ENCODE peak calls at places on chromosomes 3 and 15, in four cellular contexts. One of them, this sample, is unnamed. For H3K27me3, the result is how much of the 10 kb centered on the place peaks cover.

GRCh38 chr3:160588023-160588422 is 22.7 kb upstream of the KPNA4 start:
- DNase-seq in CD8-positive, alpha-beta T cell: no peak
- DNase-seq in upper lobe of right lung: no peak
- DNase-seq in mammary epithelial cell: no peak
- DNase-seq in this sample: no peak

GRCh38 chr3:127770671-127771370 is 51.5 kb downstream of the MGLL start:
- DNase-seq in upper lobe of right lung: peak
- DNase-seq in mammary epithelial cell: no peak
- DNase-seq in CD8-positive, alpha-beta T cell: no peak
- DNase-seq in this sample: no peak

GRCh38 chr3:43855674-43856299 is 165.0 kb downstream of the ABHD5 start:
- DNase-seq in upper lobe of right lung: peak
- DNase-seq in CD8-positive, alpha-beta T cell: peak
- DNase-seq in mammary epithelial cell: peak
- DNase-seq in this sample: peak

GRCh38 chr3:152155654-152156053 is 113.1 kb upstream of the MBNL1 start:
- DNase-seq in mammary epithelial cell: no peak
- DNase-seq in upper lobe of right lung: no peak
- DNase-seq in CD8-positive, alpha-beta T cell: no peak
- DNase-seq in this sample: no peak

GRCh38 chr3:44962606-44963393 is 13.2 kb downstream of the ZDHHC3 start:
- DNase-seq in upper lobe of right lung: no peak
- DNase-seq in mammary epithelial cell: peak
- DNase-seq in CD8-positive, alpha-beta T cell: no peak
- DNase-seq in this sample: no peak

GRCh38 chr3:44991326-44991725 is 15.3 kb downstream of the EXOSC7 start:
- DNase-seq in CD8-positive, alpha-beta T cell: no peak
- DNase-seq in mammary epithelial cell: no peak
- DNase-seq in upper lobe of right lung: no peak
- DNase-seq in this sample: no peak

GRCh38 chr3:177832862-177833261 is 635.6 kb upstream of the TBL1XR1 start:
- DNase-seq in mammary epithelial cell: no peak
- DNase-seq in upper lobe of right lung: no peak
- DNase-seq in CD8-positive, alpha-beta T cell: no peak
- DNase-seq in this sample: no peak

GRCh38 chr3:48963591-48963990 is 26.4 kb upstream of the P4HTM start:
- DNase-seq in CD8-positive, alpha-beta T cell: no peak
- DNase-seq in upper lobe of right lung: no peak
- DNase-seq in mammary epithelial cell: no peak
- DNase-seq in this sample: no peak

GRCh38 chr3:175212896-175213295 is 353.8 kb downstream of the NAALADL2 start:
- DNase-seq in CD8-positive, alpha-beta T cell: no peak
- DNase-seq in upper lobe of right lung: no peak
- DNase-seq in mammary epithelial cell: peak
- DNase-seq in this sample: no peak

GRCh38 chr15:78101423-78102105 is 9.2 kb downstream of the SH2D7 start:
- DNase-seq in CD8-positive, alpha-beta T cell: no peak
- DNase-seq in mammary epithelial cell: no peak
- DNase-seq in upper lobe of right lung: peak
- DNase-seq in this sample: no peak

GRCh38 chr3:150183619-150184425 is 213.1 kb upstream of the PFN2 start:
- DNase-seq in CD8-positive, alpha-beta T cell: peak
- DNase-seq in upper lobe of right lung: peak
- DNase-seq in mammary epithelial cell: peak
- DNase-seq in this sample: peak

GRCh38 chr3:186700267-186700666 is 16.9 kb upstream of the KNG1 start:
- DNase-seq in mammary epithelial cell: no peak
- DNase-seq in upper lobe of right lung: no peak
- DNase-seq in CD8-positive, alpha-beta T cell: no peak
- DNase-seq in this sample: no peak

GRCh38 chr3:185715091-185715490 is 109.8 kb downstream of the IGF2BP2 start:
- DNase-seq in CD8-positive, alpha-beta T cell: no peak
- DNase-seq in mammary epithelial cell: peak
- DNase-seq in upper lobe of right lung: no peak
- DNase-seq in this sample: no peak

GRCh38 chr3:24365168-24365567 is 129.5 kb downstream of the THRB start:
- DNase-seq in CD8-positive, alpha-beta T cell: no peak
- DNase-seq in mammary epithelial cell: peak
- DNase-seq in upper lobe of right lung: no peak
- DNase-seq in this sample: no peak

GRCh38 chr3:186182850-186183249 is 74.0 kb upstream of the ETV5 start:
- DNase-seq in CD8-positive, alpha-beta T cell: no peak
- DNase-seq in upper lobe of right lung: no peak
- DNase-seq in mammary epithelial cell: no peak
- DNase-seq in this sample: peak

GRCh38 chr3:71581451-71581980 is 2.0 kb downstream of the FOXP1 start:
- DNase-seq in mammary epithelial cell: peak
- DNase-seq in CD8-positive, alpha-beta T cell: peak
- DNase-seq in upper lobe of right lung: peak
- DNase-seq in this sample: peak

GRCh38 chr3:186380622-186381380 is 18.8 kb upstream of the DGKG start:
- DNase-seq in upper lobe of right lung: no peak
- DNase-seq in CD8-positive, alpha-beta T cell: no peak
- DNase-seq in mammary epithelial cell: peak
- DNase-seq in this sample: no peak

GRCh38 chr3:20280257-20280656 is 94.3 kb upstream of the SGO1 start:
- DNase-seq in mammary epithelial cell: no peak
- DNase-seq in CD8-positive, alpha-beta T cell: no peak
- DNase-seq in upper lobe of right lung: no peak
- DNase-seq in this sample: no peak

GRCh38 chr3:6994081-6994668 is 133.3 kb downstream of the GRM7 start:
- DNase-seq in CD8-positive, alpha-beta T cell: no peak
- DNase-seq in mammary epithelial cell: no peak
- DNase-seq in upper lobe of right lung: no peak
- DNase-seq in this sample: no peak

GRCh38 chr15:36798789-36799188 is 219.4 kb downstream of the CDIN1 start:
- DNase-seq in mammary epithelial cell: no peak
- DNase-seq in CD8-positive, alpha-beta T cell: no peak
- DNase-seq in upper lobe of right lung: no peak
- DNase-seq in this sample: no peak

GRCh38 chr3:188624828-188625227 is 470.9 kb downstream of the LPP start:
- DNase-seq in upper lobe of right lung: no peak
- DNase-seq in mammary epithelial cell: no peak
- DNase-seq in CD8-positive, alpha-beta T cell: no peak
- DNase-seq in this sample: no peak

GRCh38 chr15:47711654-47712053 is 5.7 kb upstream of the SEMA6D start:
- DNase-seq in mammary epithelial cell: peak
- DNase-seq in CD8-positive, alpha-beta T cell: no peak
- DNase-seq in upper lobe of right lung: no peak
- DNase-seq in this sample: peak

GRCh38 chr3:50609743-50610085 is 1.9 kb downstream of the CISH start:
- DNase-seq in mammary epithelial cell: no peak
- DNase-seq in CD8-positive, alpha-beta T cell: no peak
- DNase-seq in upper lobe of right lung: no peak
- DNase-seq in this sample: no peak

GRCh38 chr3:100615684-100616083 is 6.3 kb downstream of the ADGRG7 start:
- DNase-seq in upper lobe of right lung: no peak
- DNase-seq in mammary epithelial cell: no peak
- DNase-seq in CD8-positive, alpha-beta T cell: no peak
- DNase-seq in this sample: no peak

GRCh38 chr15:67066041-67067021 is 929 bp downstream of the SMAD3 start:
- DNase-seq in mammary epithelial cell: peak
- DNase-seq in CD8-positive, alpha-beta T cell: peak
- DNase-seq in upper lobe of right lung: no peak
- DNase-seq in this sample: peak

GRCh38 chr3:52742418-52743041 is 28.2 kb downstream of the NEK4 start:
- DNase-seq in mammary epithelial cell: peak
- DNase-seq in CD8-positive, alpha-beta T cell: no peak
- DNase-seq in upper lobe of right lung: no peak
- DNase-seq in this sample: no peak

GRCh38 chr15:36826948-36827347 is 247.5 kb downstream of the CDIN1 start:
- DNase-seq in CD8-positive, alpha-beta T cell: no peak
- DNase-seq in upper lobe of right lung: no peak
- DNase-seq in mammary epithelial cell: no peak
- DNase-seq in this sample: no peak

GRCh38 chr3:58938057-58938456 is 111.8 kb downstream of the CFAP20DC start:
- DNase-seq in mammary epithelial cell: no peak
- DNase-seq in upper lobe of right lung: no peak
- DNase-seq in CD8-positive, alpha-beta T cell: no peak
- DNase-seq in this sample: no peak

GRCh38 chr15:61099030-61099800 is 129.9 kb downstream of the RORA start:
- DNase-seq in upper lobe of right lung: no peak
- DNase-seq in mammary epithelial cell: no peak
- DNase-seq in CD8-positive, alpha-beta T cell: no peak
- DNase-seq in this sample: no peak

GRCh38 chr3:113698891-113699465 is 2.5 kb upstream of the USF3 start:
- DNase-seq in CD8-positive, alpha-beta T cell: peak
- DNase-seq in upper lobe of right lung: no peak
- DNase-seq in mammary epithelial cell: peak
- DNase-seq in this sample: no peak

GRCh38 chr15:38536201-38536676 is 28.4 kb downstream of the RASGRP1 start:
- DNase-seq in mammary epithelial cell: no peak
- DNase-seq in CD8-positive, alpha-beta T cell: no peak
- DNase-seq in upper lobe of right lung: no peak
- DNase-seq in this sample: no peak

GRCh38 chr3:58497074-58497473 is 5.2 kb downstream of the KCTD6 start:
- DNase-seq in mammary epithelial cell: peak
- DNase-seq in upper lobe of right lung: no peak
- DNase-seq in CD8-positive, alpha-beta T cell: no peak
- DNase-seq in this sample: no peak

GRCh38 chr15:22871481-22872076 is 33.1 kb downstream of the NIPA2 start:
- DNase-seq in CD8-positive, alpha-beta T cell: no peak
- DNase-seq in mammary epithelial cell: peak
- DNase-seq in upper lobe of right lung: no peak
- DNase-seq in this sample: no peak

GRCh38 chr3:166955549-166955948 is 424.5 kb downstream of the ZBBX start:
- DNase-seq in upper lobe of right lung: no peak
- DNase-seq in mammary epithelial cell: no peak
- DNase-seq in CD8-positive, alpha-beta T cell: no peak
- DNase-seq in this sample: no peak

GRCh38 chr15:69939513-69940440 is 157.9 kb downstream of the TLE3 start:
- DNase-seq in mammary epithelial cell: peak
- DNase-seq in upper lobe of right lung: no peak
- DNase-seq in CD8-positive, alpha-beta T cell: no peak
- DNase-seq in this sample: no peak

GRCh38 chr3:63857311-63857710 is 6.3 kb downstream of the THOC7 start:
- DNase-seq in upper lobe of right lung: no peak
- DNase-seq in CD8-positive, alpha-beta T cell: no peak
- DNase-seq in mammary epithelial cell: peak
- DNase-seq in this sample: no peak

GRCh38 chr3:62923092-62923491 is 47.9 kb upstream of the CADPS start:
- DNase-seq in mammary epithelial cell: no peak
- DNase-seq in upper lobe of right lung: no peak
- DNase-seq in CD8-positive, alpha-beta T cell: no peak
- DNase-seq in this sample: no peak

GRCh38 chr3:172846103-172846561 is 95.6 kb downstream of the ECT2 start:
- DNase-seq in mammary epithelial cell: no peak
- DNase-seq in upper lobe of right lung: no peak
- DNase-seq in CD8-positive, alpha-beta T cell: no peak
- DNase-seq in this sample: no peak
- H3K27me3 ChIP-seq in mammary epithelial cell: under half
- H3K27me3 ChIP-seq in upper lobe of right lung: under half
- H3K27me3 ChIP-seq in CD8-positive, alpha-beta T cell: under half
- H3K27me3 ChIP-seq in this sample: under half

GRCh38 chr15:57677206-57677605 is 29.3 kb upstream of the POLR2M start:
- DNase-seq in upper lobe of right lung: no peak
- DNase-seq in mammary epithelial cell: no peak
- DNase-seq in CD8-positive, alpha-beta T cell: no peak
- DNase-seq in this sample: no peak

GRCh38 chr15:57681011-57681410 is 25.5 kb upstream of the POLR2M start:
- DNase-seq in mammary epithelial cell: no peak
- DNase-seq in upper lobe of right lung: no peak
- DNase-seq in CD8-positive, alpha-beta T cell: no peak
- DNase-seq in this sample: no peak

GRCh38 chr15:57680021-57680420 is 26.5 kb upstream of the POLR2M start:
- DNase-seq in CD8-positive, alpha-beta T cell: no peak
- DNase-seq in mammary epithelial cell: peak
- DNase-seq in upper lobe of right lung: no peak
- DNase-seq in this sample: no peak

GRCh38 chr15:57675481-57676181 is 30.9 kb upstream of the POLR2M start:
- DNase-seq in mammary epithelial cell: peak
- DNase-seq in CD8-positive, alpha-beta T cell: no peak
- DNase-seq in upper lobe of right lung: no peak
- DNase-seq in this sample: no peak

GRCh38 chr15:57676578-57676977 is 29.9 kb upstream of the POLR2M start:
- DNase-seq in mammary epithelial cell: no peak
- DNase-seq in CD8-positive, alpha-beta T cell: no peak
- DNase-seq in upper lobe of right lung: no peak
- DNase-seq in this sample: no peak
- H3K27me3 ChIP-seq in mammary epithelial cell: under half
- H3K27me3 ChIP-seq in CD8-positive, alpha-beta T cell: under half
- H3K27me3 ChIP-seq in upper lobe of right lung: under half
- H3K27me3 ChIP-seq in this sample: under half

GRCh38 chr3:170467007-170467406 is 48.3 kb downstream of the CLDN11 start:
- DNase-seq in mammary epithelial cell: no peak
- DNase-seq in CD8-positive, alpha-beta T cell: no peak
- DNase-seq in upper lobe of right lung: no peak
- DNase-seq in this sample: no peak

GRCh38 chr3:170465935-170466334 is 47.3 kb downstream of the CLDN11 start:
- DNase-seq in mammary epithelial cell: no peak
- DNase-seq in upper lobe of right lung: no peak
- DNase-seq in CD8-positive, alpha-beta T cell: no peak
- DNase-seq in this sample: no peak

GRCh38 chr3:170470063-170471006 is 51.7 kb downstream of the CLDN11 start:
- DNase-seq in mammary epithelial cell: no peak
- DNase-seq in upper lobe of right lung: no peak
- DNase-seq in CD8-positive, alpha-beta T cell: no peak
- DNase-seq in this sample: no peak

GRCh38 chr3:170469151-170470062 is 50.7 kb downstream of the CLDN11 start:
- DNase-seq in mammary epithelial cell: no peak
- DNase-seq in upper lobe of right lung: no peak
- DNase-seq in CD8-positive, alpha-beta T cell: no peak
- DNase-seq in this sample: peak

GRCh38 chr3:170467560-170467959 is 48.9 kb downstream of the CLDN11 start:
- DNase-seq in CD8-positive, alpha-beta T cell: no peak
- DNase-seq in mammary epithelial cell: no peak
- DNase-seq in upper lobe of right lung: no peak
- DNase-seq in this sample: no peak
- H3K27me3 ChIP-seq in CD8-positive, alpha-beta T cell: under half
- H3K27me3 ChIP-seq in mammary epithelial cell: under half
- H3K27me3 ChIP-seq in upper lobe of right lung: under half
- H3K27me3 ChIP-seq in this sample: under half

DNA sequence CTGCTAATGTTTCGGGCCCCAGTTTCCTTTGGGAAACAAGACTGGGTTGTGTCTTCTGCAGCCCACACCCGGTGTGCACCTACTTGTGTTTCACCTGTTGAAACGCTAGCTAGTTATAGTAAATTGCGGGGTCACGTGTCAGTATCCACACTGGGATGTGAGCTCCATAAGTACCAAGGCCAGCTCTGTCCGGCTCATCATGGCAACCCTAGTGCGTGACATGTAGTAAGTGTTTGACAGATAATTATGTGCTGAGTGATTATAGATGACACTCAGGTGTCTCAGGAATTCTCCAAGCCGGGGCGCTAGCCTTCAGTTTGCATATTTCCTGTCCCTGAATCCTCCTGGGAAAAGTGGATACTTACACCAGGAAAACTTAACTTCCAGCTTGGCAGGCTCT is 12.8 kb downstream of the APOD start:
- DNase-seq in mammary epithelial cell: no peak
- DNase-seq in upper lobe of right lung: no peak
- DNase-seq in CD8-positive, alpha-beta T cell: no peak
- DNase-seq in this sample: no peak
- H3K27me3 ChIP-seq in mammary epithelial cell: under half
- H3K27me3 ChIP-seq in upper lobe of right lung: under half
- H3K27me3 ChIP-seq in CD8-positive, alpha-beta T cell: under half
- H3K27me3 ChIP-seq in this sample: under half

This sample was measured in BE2C.